ENCODE peak calls at places on chromosome 9, in five cellular contexts. H is esophagus squamous epithelium, X is right lobe of liver, G is adrenal gland, Y is stomach. Z is an unnamed sample.
A peak's percentile ranks its signal among the peaks of the same experiment; 100 is the strongest.

GRCh38 chr9:37229882-37230482 is 109.6 kb downstream of the ZCCHC7 start:
- DNase-seq in G (no peak), X (no peak), H (no peak), Y (no peak), Z (no peak)

GRCh38 chr9:35695801-35696420 is 6.2 kb upstream of the TPM2 start:
- DNase-seq in H (no peak), G (no peak), Y (peak; percentile 65), X (no peak), Z (no peak)

GRCh38 chr9:123401879-123402513 is 46.0 kb downstream of the CRB2 start:
- DNase-seq in X (no peak), H (no peak), G (peak; percentile 69), Y (no peak), Z (no peak)

GRCh38 chr9:35067056-35067455 is 5.4 kb downstream of the VCP start:
- DNase-seq in Y (no peak), G (no peak), X (no peak), H (no peak), Z (no peak)

GRCh38 chr9:90007516-90008430 is 403.0 kb downstream of the GADD45G start:
- DNase-seq in X (no peak), H (no peak), Y (no peak), G (no peak), Z (no peak)

GRCh38 chr9:133113928-133114351 is 7.1 kb downstream of the RALGDS start:
- DNase-seq in Y (no peak), X (peak; percentile 78), G (peak; percentile 82), H (no peak), Z (no peak)

GRCh38 chr9:100087218-100087617 is 11.6 kb downstream of the ERP44 start:
- DNase-seq in Y (no peak), X (no peak), H (no peak), G (no peak), Z (no peak)

GRCh38 chr9:5269249-5269715 is 35.2 kb downstream of the RLN2 start:
- DNase-seq in Y (no peak), G (no peak), H (no peak), X (no peak), Z (no peak)

GRCh38 chr9:119369670-119370366 is 583 bp upstream of the BRINP1 start:
- DNase-seq in H (no peak), X (no peak), G (peak; percentile 57), Y (no peak), Z (no peak)

GRCh38 chr9:127862075-127863011 is 7.9 kb upstream of the ENG start:
- DNase-seq in Y (peak; percentile 57), H (no peak), X (peak; percentile 79), G (peak; percentile 89), Z (peak; percentile 19)

GRCh38 chr9:100601216-100601615 is 23.3 kb downstream of the CAVIN4 start:
- DNase-seq in Y (peak; percentile 40), G (peak; percentile 62), X (no peak), H (no peak), Z (peak; percentile 26)

GRCh38 chr9:106761493-106761892 is 101.5 kb upstream of the ZNF462 start:
- DNase-seq in H (no peak), X (no peak), G (no peak), Y (no peak), Z (no peak)

GRCh38 chr9:126975327-126976059 is 60.9 kb downstream of the RALGPS1 start:
- DNase-seq in Y (no peak), X (no peak), H (no peak), G (no peak), Z (no peak)

GRCh38 chr9:109806506-109807115 is 26.6 kb downstream of the PALM2AKAP2 start:
- DNase-seq in Y (no peak), X (no peak), H (no peak), G (no peak), Z (no peak)

GRCh38 chr9:35579130-35579529 is 25.9 kb upstream of the TESK1 start:
- DNase-seq in Y (no peak), X (no peak), G (no peak), H (no peak), Z (no peak)

GRCh38 chr9:72355153-72355552 is 9.9 kb downstream of the ZFAND5 start:
- DNase-seq in G (no peak), X (no peak), Y (no peak), H (no peak), Z (no peak)

GRCh38 chr9:72352911-72353388 is 12.1 kb downstream of the ZFAND5 start:
- DNase-seq in Y (no peak), G (no peak), X (no peak), H (no peak), Z (no peak)

GRCh38 chr9:72354704-72355103 is 10.3 kb downstream of the ZFAND5 start:
- DNase-seq in X (no peak), Y (no peak), G (no peak), H (no peak), Z (no peak)

GRCh38 chr9:72351538-72352453 is 13.2 kb downstream of the ZFAND5 start:
- DNase-seq in H (no peak), Y (no peak), G (no peak), X (no peak), Z (no peak)

DNA sequence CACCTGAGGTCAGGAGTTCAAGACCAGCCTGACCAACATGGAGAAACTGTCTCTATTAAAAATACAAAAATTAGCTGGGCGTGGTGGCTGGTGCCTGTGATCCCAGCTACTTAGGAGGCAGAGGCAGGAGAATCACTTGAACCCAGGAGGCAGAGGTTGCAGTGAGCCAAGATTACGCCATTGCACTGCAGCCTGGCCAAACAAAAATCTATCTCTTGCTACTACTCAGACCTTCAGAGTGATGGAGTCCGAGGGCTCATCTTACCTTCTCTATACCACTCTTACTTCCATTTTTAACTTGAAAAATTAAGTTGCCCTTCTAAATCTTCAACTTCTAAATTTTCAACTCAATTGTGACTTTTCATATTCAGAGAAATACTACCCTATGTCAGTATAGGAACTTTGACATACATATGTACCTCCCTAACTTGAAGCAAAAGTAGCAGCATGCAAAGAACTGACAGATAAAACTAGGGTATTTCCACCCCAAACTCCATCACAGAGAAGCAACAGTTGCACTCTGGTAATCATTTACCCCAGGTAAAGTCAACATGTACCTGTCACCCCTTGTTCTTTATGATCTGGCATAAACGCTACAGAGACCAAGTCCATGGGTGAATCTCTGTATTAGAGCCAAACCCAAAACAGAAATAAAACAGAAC is 11.4 kb downstream of the ZFAND5 start:
- DNase-seq in H (no peak), G (no peak), X (no peak), Y (no peak), Z (no peak)
- TF ChIP-seq POLR2A in H (no peak), G (no peak), X (peak; percentile 29), Y (no peak), Z (no peak)

GRCh38 chr9:136798708-136799078 is 2.6 kb downstream of the CCDC183 start:
- DNase-seq in Y (no peak), X (no peak), H (no peak), G (no peak), Z (no peak)

GRCh38 chr9:136802321-136802720 is 5.4 kb upstream of the RABL6 start:
- DNase-seq in X (no peak), H (no peak), Y (no peak), G (no peak), Z (no peak)

GRCh38 chr9:136799079-136799853 is 3.1 kb downstream of the CCDC183 start:
- DNase-seq in G (no peak), H (no peak), Y (peak; percentile 89), X (peak; percentile 77), Z (peak; percentile 82)

GRCh38 chr9:136796238-136796774 is at the start of gene CCDC183:
- DNase-seq in G (no peak), X (no peak), H (no peak), Y (no peak), Z (no peak)

DNA sequence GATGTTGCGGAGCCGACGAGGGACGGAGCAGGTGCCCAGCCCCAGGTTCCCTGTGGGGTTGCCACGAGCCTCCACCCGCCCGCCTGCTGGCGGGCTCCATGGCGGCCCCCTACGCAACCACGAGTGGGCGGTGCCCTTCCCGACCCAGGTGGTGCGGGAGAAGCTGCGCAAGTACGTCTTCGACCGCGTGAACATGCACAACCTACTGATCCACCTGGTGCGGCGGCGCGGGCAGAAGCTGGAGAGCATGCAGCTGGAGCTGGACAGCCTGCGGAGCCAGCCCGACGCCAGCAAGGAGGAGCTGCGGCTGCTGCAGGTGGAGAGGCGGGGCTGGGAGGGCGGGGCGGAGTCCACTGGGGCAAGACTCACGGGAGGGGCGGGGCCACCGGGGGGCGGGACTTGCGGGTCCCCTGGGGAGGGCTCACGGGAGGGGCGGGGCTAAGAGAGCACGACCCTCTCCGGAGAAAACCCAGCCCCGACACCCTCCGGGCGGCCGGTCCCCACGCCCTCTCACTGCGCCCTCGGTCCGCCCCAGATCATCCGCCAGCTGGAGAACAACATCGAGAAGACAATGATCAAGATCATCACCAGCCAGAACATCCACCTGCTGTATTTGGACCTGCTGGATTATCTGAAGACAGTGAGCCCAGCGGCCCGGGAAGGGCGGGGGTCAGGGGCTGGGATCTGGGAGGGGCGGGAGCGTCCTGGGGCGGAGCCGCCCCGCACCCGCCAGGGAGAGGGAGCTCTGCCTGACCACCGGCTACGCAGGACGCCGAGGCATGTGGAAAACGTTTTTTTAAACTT is 3.9 kb downstream of the CCDC183 start:
- DNase-seq in X (peak; percentile 95), G (peak; percentile 94), H (no peak), Y (peak; percentile 96), Z (peak; percentile 93)
- H3K27ac ChIP-seq in X (no peak overlapping the region), G (no peak overlapping the region), H (no peak overlapping the region), Y (peak overlapping the region; percentile 79), Z (peak overlapping the region; percentile 93)

GRCh38 chr9:129556576-129557191 is 64.2 kb downstream of the C9orf50 start:
- DNase-seq in G (no peak), H (no peak), X (no peak), Y (no peak), Z (no peak)
- H3K4me1 ChIP-seq in G (no peaks in the 10 kb centered on the region), H (peaks cover 4% of the 10 kb centered on the region), X (no peaks in the 10 kb centered on the region), Y (peaks cover 32% of the 10 kb centered on the region), Z (no peaks in the 10 kb centered on the region)

DNA sequence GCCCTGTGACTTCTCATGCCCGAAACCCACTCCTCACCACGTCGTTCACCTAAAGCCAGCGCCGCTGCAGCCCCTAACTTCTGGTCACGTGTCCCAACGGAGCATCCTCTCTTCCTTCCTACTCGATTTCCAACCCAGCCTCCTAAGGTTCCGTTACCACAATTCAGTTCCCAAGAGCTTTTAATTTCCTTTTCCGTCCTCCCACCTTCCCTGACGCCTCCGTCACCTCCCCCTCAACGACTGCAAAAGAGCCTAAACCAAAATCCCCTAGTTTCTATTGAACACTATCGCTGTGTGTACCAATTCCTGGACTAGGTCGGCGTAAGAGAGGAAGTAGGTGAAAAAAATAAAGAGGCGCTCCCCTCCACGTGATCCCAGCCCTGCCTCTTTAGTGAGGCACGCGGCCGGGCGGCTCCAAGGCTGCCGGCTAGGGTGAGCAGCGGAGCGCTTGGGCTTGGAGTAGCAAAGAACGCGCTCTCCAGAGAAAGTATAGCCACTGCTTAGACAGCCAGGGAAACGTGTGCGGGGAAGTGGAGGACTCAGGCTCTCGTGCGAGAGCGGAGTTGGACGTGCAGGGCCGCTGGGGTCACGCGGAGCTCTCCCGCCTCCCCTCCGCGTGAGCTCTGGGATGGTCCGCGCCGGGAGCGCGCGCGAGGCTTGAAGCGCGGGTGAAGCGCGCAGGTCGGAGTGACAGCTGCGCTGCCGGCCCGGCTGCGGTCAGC is at the start of the genes CENPP and NOL8:
- DNase-seq in X (peak; percentile 90), H (peak; percentile 36), Y (peak; percentile 82), G (peak; percentile 92), Z (peak; percentile 86)
- TF ChIP-seq POLR2A in X (peak; percentile 14), H (peak; percentile 46), Y (no peak), G (peak; percentile 66), Z (peak; percentile 20)